ENCODE peak calls at places on chromosomes 7 and 10, in nine cellular contexts. X is fibroblast of lung, F is endothelial cell of umbilical vein, U is mammary epithelial cell, Z is H9, Y is IMR-90, W is PC-3, I is HCT116, T is DND-41. B is an unnamed sample.

GRCh38 chr7:128839751-128840177 is 9.6 kb downstream of the FLNC start:
- DNase-seq in X (no peak), F (no peak), U (no peak), Z (no peak), Y (no peak), W (no peak), I (no peak), T (no peak), B (no peak)

GRCh38 chr10:79298403-79299244 is 48.6 kb upstream of the PPIF start:
- DNase-seq in X (peak), F (peak), U (peak), Z (no peak), Y (peak), W (peak), I (peak), T (no peak), B (peak)

GRCh38 chr10:122075171-122075570 is 86.2 kb downstream of the TACC2 start:
- DNase-seq in X (no peak), F (no peak), U (no peak), Z (no peak), Y (no peak), W (no peak), I (no peak), T (no peak), B (no peak)

GRCh38 chr7:106031271-106032029 is 68.4 kb downstream of the CDHR3 start:
- DNase-seq in X (peak), F (peak), U (no peak), Z (no peak), Y (no peak), W (no peak), I (no peak), T (no peak), B (no peak)

GRCh38 chr7:132577206-132578049 is 1.2 kb upstream of the PLXNA4 start:
- DNase-seq in X (peak), F (peak), U (peak), Z (peak), Y (peak), W (peak), I (no peak), T (no peak), B (peak)

GRCh38 chr10:124551097-124551496 is 89.5 kb downstream of the LHPP start:
- DNase-seq in X (no peak), F (no peak), U (no peak), Z (no peak), Y (no peak), W (no peak), I (no peak), T (no peak), B (no peak)

GRCh38 chr10:70493660-70494234 is 15.2 kb downstream of the PALD1 start:
- DNase-seq in X (no peak), F (no peak), U (no peak), Z (peak), Y (no peak), W (no peak), I (no peak), T (no peak), B (no peak)

GRCh38 chr10:63114031-63114814 is 18.9 kb upstream of the NRBF2 start:
- DNase-seq in X (peak), F (no peak), U (peak), Z (no peak), Y (peak), W (peak), I (no peak), T (no peak), B (peak)

GRCh38 chr7:27161214-27161720 is 4.1 kb downstream of the HOXA9 start:
- DNase-seq in X (no peak), F (no peak), U (no peak), Z (no peak), Y (no peak), W (no peak), I (no peak), T (no peak), B (peak)

GRCh38 chr10:1205450-1206030 is 149.4 kb downstream of the WDR37 start:
- DNase-seq in X (no peak), F (no peak), U (no peak), Z (peak), Y (no peak), W (no peak), I (no peak), T (no peak), B (no peak)

GRCh38 chr10:102455893-102456471 is 4.6 kb upstream of the C10orf95 start:
- DNase-seq in X (peak), F (no peak), U (peak), Z (peak), Y (peak), W (no peak), I (no peak), T (no peak), B (peak)

GRCh38 chr10:102511562-102512274 is 7.9 kb downstream of the SUFU start:
- DNase-seq in X (no peak), F (no peak), U (no peak), Z (no peak), Y (no peak), W (no peak), I (no peak), T (no peak), B (no peak)

GRCh38 chr7:106980358-106980685 is 64.2 kb upstream of the PRKAR2B start:
- DNase-seq in X (no peak), F (no peak), U (no peak), Z (no peak), Y (no peak), W (no peak), I (no peak), T (no peak), B (no peak)

GRCh38 chr10:125538947-125539649 is 143.9 kb downstream of the TEX36 start:
- DNase-seq in X (no peak), F (peak), U (no peak), Z (no peak), Y (no peak), W (peak), I (no peak), T (no peak), B (no peak)

GRCh38 chr10:118035358-118036031 is 11.2 kb downstream of the RAB11FIP2 start:
- DNase-seq in X (peak), F (no peak), U (no peak), Z (no peak), Y (no peak), W (no peak), I (no peak), T (peak), B (no peak)

GRCh38 chr7:34453150-34453549 is 204.9 kb upstream of the NPSR1 start:
- DNase-seq in X (peak), F (peak), U (no peak), Z (no peak), Y (peak), W (no peak), I (no peak), T (no peak), B (peak)

GRCh38 chr10:86221442-86222335 is 144.9 kb downstream of the GRID1 start:
- DNase-seq in X (no peak), F (no peak), U (no peak), Z (no peak), Y (no peak), W (no peak), I (no peak), T (no peak), B (no peak)

GRCh38 chr7:30135551-30136271 is 925 bp downstream of the MTURN start:
- DNase-seq in X (peak), F (peak), U (peak), Z (no peak), Y (peak), W (peak), I (no peak), T (no peak), B (peak)

GRCh38 chr10:111756541-111757061 is 427.0 kb downstream of the GPAM start:
- DNase-seq in X (no peak), F (no peak), U (peak), Z (peak), Y (no peak), W (peak), I (peak), T (no peak), B (peak)

GRCh38 chr7:13920053-13920697 is 69.3 kb downstream of the ETV1 start:
- DNase-seq in X (peak), F (peak), U (peak), Z (no peak), Y (peak), W (peak), I (peak), T (no peak), B (peak)

GRCh38 chr7:133551471-133551870 is 298.6 kb downstream of the EXOC4 start:
- DNase-seq in X (no peak), F (no peak), U (no peak), Z (no peak), Y (no peak), W (no peak), I (no peak), T (no peak), B (no peak)

GRCh38 chr10:132110091-132110490 is 44.3 kb downstream of the JAKMIP3 start:
- DNase-seq in X (no peak), F (no peak), U (no peak), Z (peak), Y (no peak), W (no peak), I (no peak), T (no peak), B (no peak)

GRCh38 chr10:97498076-97498840 is at the start of gene MMS19:
- DNase-seq in X (peak), F (peak), U (peak), Z (peak), Y (peak), W (peak), I (peak), T (peak), B (peak)
- H3K9ac ChIP-seq in X (peak), F (peak), U (peak), Z (peak), Y (peak), W (peak), I (peak), T (peak), B (peak)

GRCh38 chr7:90788057-90788456 is 191.9 kb downstream of the CDK14 start:
- DNase-seq in X (no peak), F (no peak), U (no peak), Z (no peak), Y (peak), W (no peak), I (no peak), T (no peak), B (no peak)
- H3K27ac ChIP-seq in X (no peak), F (no peak), U (no peak), Z (no peak), Y (no peak), W (no peak), I (no peak), T (no peak), B (no peak)

GRCh38 chr10:101018600-101019439 is 12.1 kb downstream of the PDZD7 start:
- DNase-seq in X (peak), F (peak), U (peak), Z (peak), Y (peak), W (peak), I (peak), T (peak), B (peak)
- H2AFZ ChIP-seq in X (peak), F (peak), U (peak), Z (no peak), Y (peak), W (peak), I (peak), T (no peak), B (no peak)

DNA sequence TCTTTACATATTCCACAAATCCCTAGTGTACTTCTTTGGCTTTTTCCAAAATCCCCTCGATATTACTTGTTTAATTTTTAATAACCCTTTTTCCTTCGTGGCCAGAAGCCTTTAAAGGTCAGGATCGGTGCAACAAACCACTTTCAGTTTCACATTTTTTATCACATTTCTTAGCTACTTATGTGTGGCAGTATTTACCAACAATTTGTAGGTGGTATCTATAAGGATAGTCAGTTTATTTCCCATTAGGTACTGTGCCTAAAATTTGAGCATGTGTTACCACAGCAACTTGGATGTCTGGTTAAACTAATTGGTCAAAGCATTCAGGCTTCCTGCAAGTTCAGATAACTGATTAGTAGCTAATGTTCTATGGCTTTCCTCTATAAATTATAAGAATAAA is 104.9 kb downstream of the CDK14 start:
- DNase-seq in X (no peak), F (no peak), U (no peak), Z (no peak), Y (no peak), W (no peak), I (no peak), T (no peak), B (peak)
- H3K9ac ChIP-seq in X (peak), F (no peak), U (no peak), Z (no peak), Y (no peak), W (no peak), I (no peak), T (no peak), B (peak)

DNA sequence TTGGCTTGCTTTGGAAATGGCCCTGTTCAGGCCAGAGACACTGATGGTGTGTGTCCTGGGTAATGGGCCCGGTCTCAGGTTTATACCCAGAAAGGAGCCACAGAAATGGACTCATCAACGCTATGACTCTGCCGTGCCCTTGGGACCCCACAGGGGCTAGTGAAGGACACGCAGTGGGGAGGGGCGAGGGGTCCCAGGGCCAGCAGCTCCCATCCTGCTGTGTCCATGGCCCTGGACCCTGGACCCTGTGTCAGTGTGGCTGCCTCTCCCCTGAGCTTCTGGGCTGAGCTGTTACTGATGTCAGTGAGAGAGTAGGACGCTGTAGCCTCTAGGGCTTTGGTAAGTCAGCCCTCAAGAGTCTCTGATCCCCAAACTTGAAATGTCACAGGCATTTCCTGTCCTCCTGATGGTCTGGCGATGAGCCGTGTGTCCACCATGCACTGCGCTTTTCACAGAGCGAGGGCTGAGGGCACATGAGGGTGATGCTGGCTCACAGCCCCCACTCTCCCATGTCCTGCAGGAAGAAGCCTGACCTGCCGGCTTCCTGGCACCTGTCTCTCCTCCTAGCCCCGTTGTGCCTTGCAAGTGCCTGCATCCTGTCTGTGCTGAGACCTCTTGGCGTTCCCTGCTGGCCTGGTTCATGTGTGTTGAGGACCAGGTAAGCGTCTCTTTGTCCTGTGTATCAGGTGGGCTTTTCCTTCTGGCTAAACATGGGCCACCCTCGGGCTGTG is 4.4 kb downstream of the ZNF316 start:
- DNase-seq in X (no peak), F (no peak), U (no peak), Z (no peak), Y (no peak), W (no peak), I (no peak), T (no peak), B (no peak)
- H3K27ac ChIP-seq in X (no peak), F (no peak), U (no peak), Z (no peak), Y (no peak), W (no peak), I (no peak), T (no peak), B (no peak)

DNA sequence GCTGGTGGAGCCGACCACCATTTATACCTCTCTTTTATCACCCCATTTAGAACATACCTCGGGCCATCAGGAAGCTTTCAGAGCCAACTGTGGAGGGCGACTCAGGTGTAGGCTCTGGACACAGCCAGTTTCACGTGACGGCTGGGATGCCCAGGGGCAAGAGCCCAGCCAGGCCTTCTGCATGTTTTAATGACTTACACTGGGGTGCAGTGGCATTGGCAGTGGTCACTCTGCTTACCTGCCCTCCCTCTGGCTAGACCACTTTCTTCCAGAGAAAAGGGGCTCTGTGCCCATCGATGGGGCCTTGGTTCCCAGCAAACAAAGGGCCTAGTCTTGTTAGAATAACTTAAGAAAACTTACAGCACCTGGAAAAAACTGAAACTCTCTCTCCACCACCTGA is 50.0 kb downstream of the PNLIPRP2 start:
- DNase-seq in X (no peak), F (no peak), U (no peak), Z (no peak), Y (no peak), W (no peak), I (no peak), T (no peak), B (no peak)
- H2AFZ ChIP-seq in X (no peak), F (no peak), U (peak), Z (no peak), Y (no peak), W (no peak), I (no peak), T (no peak), B (no peak)

DNA sequence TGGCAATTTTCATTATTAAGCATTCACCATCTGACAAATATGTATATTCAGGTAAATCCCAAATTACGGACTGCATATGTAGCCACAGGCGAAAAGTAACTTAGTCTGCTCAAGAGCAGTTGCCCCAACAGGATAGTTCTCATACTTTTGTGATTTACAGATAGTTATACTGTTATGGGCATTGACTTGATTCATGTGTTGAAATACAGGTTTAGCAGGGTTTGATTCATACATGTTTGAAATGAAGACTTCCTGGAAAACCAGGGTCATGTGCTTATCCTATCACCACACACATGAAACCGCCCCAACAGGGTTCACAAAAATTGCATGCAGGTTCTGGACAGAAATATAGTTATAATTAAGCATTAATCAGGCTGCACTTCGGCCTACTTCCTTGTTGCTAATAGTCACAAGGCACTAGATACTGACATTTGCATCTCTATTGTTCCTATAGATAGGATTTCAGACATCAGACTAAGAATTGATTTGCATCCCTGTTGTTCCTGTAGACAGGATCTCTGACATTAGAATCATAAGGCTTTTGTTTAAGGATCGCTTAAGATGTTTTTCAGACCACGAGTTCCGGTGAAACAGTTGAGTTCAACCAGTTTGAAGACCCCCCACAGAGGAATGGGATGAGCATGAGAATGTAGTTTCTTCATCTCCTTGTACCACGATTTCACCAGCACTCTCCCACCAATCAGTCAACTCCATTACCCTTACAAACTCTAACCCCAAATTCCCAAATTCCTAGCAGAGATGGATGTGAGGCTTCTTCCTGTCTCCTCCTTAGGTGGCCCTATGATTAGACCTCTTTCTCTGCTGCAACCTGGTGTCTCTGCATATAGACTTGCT is 2.0 kb upstream of the ZNF398 start:
- DNase-seq in X (no peak), F (no peak), U (peak), Z (peak), Y (no peak), W (peak), I (peak), T (no peak), B (peak)
- H3K9ac ChIP-seq in X (no peak), F (no peak), U (no peak), Z (peak), Y (no peak), W (peak), I (peak), T (peak), B (no peak)

GRCh38 chr7:55124989-55125875 is 106.4 kb downstream of the EGFR start:
- DNase-seq in X (peak), F (no peak), U (no peak), Z (no peak), Y (no peak), W (no peak), I (no peak), T (no peak), B (peak)
- H3K27ac ChIP-seq in X (peak), F (no peak), U (no peak), Z (no peak), Y (peak), W (no peak), I (no peak), T (no peak), B (peak)

DNA sequence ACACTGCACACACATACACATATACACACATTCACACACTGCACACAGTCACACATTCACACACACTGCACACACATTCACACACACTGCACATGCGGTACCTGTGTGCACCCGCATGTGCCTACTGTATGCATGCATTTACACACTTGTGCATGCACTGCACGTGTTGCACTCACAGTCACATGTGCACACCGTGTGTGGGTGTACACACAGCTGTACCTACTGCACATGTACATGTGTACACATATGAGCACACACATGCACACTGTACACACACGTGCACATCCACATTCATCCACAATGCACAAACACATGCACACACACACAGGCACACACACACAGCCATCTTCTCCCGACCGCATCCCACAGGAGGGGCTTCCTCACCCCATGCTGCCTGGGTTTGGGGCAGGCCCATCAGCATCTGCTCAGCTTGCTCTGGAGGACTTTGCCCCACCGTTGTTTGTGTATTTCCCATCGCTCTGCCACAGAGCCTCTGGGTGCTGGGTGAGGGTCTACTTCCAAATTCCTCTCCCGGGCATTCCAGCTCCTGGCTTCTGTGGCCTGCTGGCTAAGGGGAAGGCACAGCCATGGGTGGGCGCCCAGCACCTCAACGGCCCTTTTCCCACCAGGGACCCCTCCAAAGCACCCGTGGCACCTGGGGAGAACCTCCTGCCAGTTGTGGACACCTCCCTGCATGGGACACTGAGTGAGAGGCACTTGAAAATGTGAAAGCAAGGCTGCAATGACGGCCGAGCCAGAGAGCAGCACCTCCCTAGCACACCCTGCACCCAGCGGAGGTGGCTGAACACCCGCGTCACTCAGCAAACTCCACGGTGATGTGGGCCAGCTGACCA is 324.3 kb downstream of the PTPRN2 start:
- DNase-seq in X (no peak), F (no peak), U (no peak), Z (no peak), Y (no peak), W (no peak), I (no peak), T (no peak), B (no peak)
- H2AFZ ChIP-seq in X (no peak), F (no peak), U (no peak), Z (no peak), Y (peak), W (no peak), I (no peak), T (no peak), B (no peak)

GRCh38 chr10:113982745-113983144 is 60.9 kb upstream of the ADRB1 start:
- DNase-seq in X (no peak), F (no peak), U (no peak), Z (no peak), Y (no peak), W (peak), I (no peak), T (no peak), B (no peak)
- H3K9ac ChIP-seq in X (no peak), F (no peak), U (no peak), Z (no peak), Y (no peak), W (no peak), I (no peak), T (no peak), B (no peak)